ENCODE peak calls at places on chromosomes 2 and 18, in four cellular contexts. One of them, this sample, is unnamed.

GRCh38 chr18:78913395-78913794 is 66.2 kb upstream of the SALL3 start:
- DNase-seq in left ventricle myocardium superior: no peak
- DNase-seq in putamen: no peak
- DNase-seq in breast epithelium: no peak
- DNase-seq in this sample: no peak

GRCh38 chr2:45823723-45824206 is 172.3 kb downstream of the PRKCE start:
- DNase-seq in putamen: peak
- DNase-seq in breast epithelium: peak
- DNase-seq in left ventricle myocardium superior: peak
- DNase-seq in this sample: peak

GRCh38 chr2:41791523-41791922 is 256.3 kb upstream of the PKDCC start:
- DNase-seq in breast epithelium: no peak
- DNase-seq in left ventricle myocardium superior: peak
- DNase-seq in putamen: no peak
- DNase-seq in this sample: no peak

GRCh38 chr2:28624436-28624797 is 127.2 kb upstream of the PPP1CB start:
- DNase-seq in left ventricle myocardium superior: no peak
- DNase-seq in putamen: no peak
- DNase-seq in breast epithelium: no peak
- DNase-seq in this sample: no peak

GRCh38 chr2:63763336-63764056 is 78.2 kb upstream of the UGP2 start:
- DNase-seq in breast epithelium: no peak
- DNase-seq in putamen: no peak
- DNase-seq in left ventricle myocardium superior: no peak
- DNase-seq in this sample: no peak

GRCh38 chr2:214808961-214809750 is at the start of gene BARD1:
- DNase-seq in breast epithelium: no peak
- DNase-seq in putamen: peak
- DNase-seq in left ventricle myocardium superior: peak
- DNase-seq in this sample: no peak

GRCh38 chr2:149401007-149401406 is 70.6 kb downstream of the LYPD6 start:
- DNase-seq in left ventricle myocardium superior: no peak
- DNase-seq in putamen: no peak
- DNase-seq in breast epithelium: no peak
- DNase-seq in this sample: no peak

GRCh38 chr2:233498126-233498525 is 68.5 kb downstream of the USP40 start:
- DNase-seq in putamen: no peak
- DNase-seq in left ventricle myocardium superior: no peak
- DNase-seq in breast epithelium: no peak
- DNase-seq in this sample: no peak

GRCh38 chr2:24947758-24948157 is 24.0 kb downstream of the DNAJC27 start:
- DNase-seq in left ventricle myocardium superior: no peak
- DNase-seq in breast epithelium: no peak
- DNase-seq in putamen: no peak
- DNase-seq in this sample: no peak

GRCh38 chr2:217279571-217279970 is 419.7 kb upstream of the TNP1 start:
- DNase-seq in putamen: no peak
- DNase-seq in breast epithelium: no peak
- DNase-seq in left ventricle myocardium superior: no peak
- DNase-seq in this sample: no peak

GRCh38 chr18:55346387-55346786 is 241.6 kb downstream of the TCF4 start:
- DNase-seq in putamen: no peak
- DNase-seq in left ventricle myocardium superior: no peak
- DNase-seq in breast epithelium: no peak
- DNase-seq in this sample: no peak

This sample was measured in Ammon's horn.